ENCODE peak calls at places on chromosomes 5 and 9, in four cellular contexts. G is endothelial cell of umbilical vein, B is transverse colon, K is GM12878. X is an unnamed sample. For H3K4me1, the result is how much of the 10 kb centered on the place peaks cover.

GRCh38 chr5:17378346-17378984 is 119.6 kb upstream of the TAF11L2 start:
- DNase-seq in G (no peak), B (no peak), K (no peak), X (no peak)

GRCh38 chr5:50667079-50667652 is 729 bp downstream of the PARP8 start:
- DNase-seq in G (peak), B (peak), K (no peak), X (peak)

GRCh38 chr9:97299809-97300414 is 7.5 kb upstream of the CCDC180 start:
- DNase-seq in G (no peak), B (no peak), K (peak), X (no peak)

GRCh38 chr5:69502375-69503143 is 10.0 kb downstream of the OCLN start:
- DNase-seq in G (peak), B (no peak), K (no peak), X (no peak)

GRCh38 chr9:96818535-96818934 is 35.8 kb downstream of the ZNF782 start:
- DNase-seq in G (peak), B (no peak), K (no peak), X (no peak)

GRCh38 chr9:76415154-76415553 is 20.9 kb upstream of the RFK start:
- DNase-seq in G (no peak), B (no peak), K (no peak), X (no peak)

GRCh38 chr5:179608131-179608581 is 15.3 kb downstream of the HNRNPH1 start:
- DNase-seq in G (no peak), B (no peak), K (no peak), X (peak)

GRCh38 chr5:14574891-14575496 is 6.6 kb upstream of the OTULINL start:
- DNase-seq in G (no peak), B (peak), K (no peak), X (peak)

GRCh38 chr5:123449424-123449823 is 26.2 kb upstream of the CEP120 start:
- DNase-seq in G (no peak), B (no peak), K (no peak), X (no peak)

GRCh38 chr5:67272453-67273130 is 76.0 kb upstream of the CD180 start:
- DNase-seq in G (no peak), B (no peak), K (no peak), X (no peak)

GRCh38 chr9:14423816-14424261 is 109.9 kb upstream of the NFIB start:
- DNase-seq in G (peak), B (no peak), K (no peak), X (no peak)

GRCh38 chr5:93705896-93706295 is 35.5 kb downstream of the POU5F2 start:
- DNase-seq in G (no peak), B (no peak), K (no peak), X (no peak)

GRCh38 chr9:19934301-19934868 is 145.5 kb upstream of the SLC24A2 start:
- DNase-seq in G (peak), B (peak), K (no peak), X (no peak)

GRCh38 chr5:74296685-74297084 is 343.8 kb downstream of the ENC1 start:
- DNase-seq in G (peak), B (no peak), K (peak), X (no peak)

GRCh38 chr5:76473676-76474075 is 70.6 kb downstream of the IQGAP2 start:
- DNase-seq in G (no peak), B (no peak), K (no peak), X (no peak)

GRCh38 chr9:92289708-92290390 is 3.6 kb downstream of the IARS1 start:
- DNase-seq in G (no peak), B (no peak), K (no peak), X (no peak)

GRCh38 chr5:82794876-82795275 is 282.3 kb downstream of the TMEM167A start:
- DNase-seq in G (no peak), B (no peak), K (no peak), X (no peak)

GRCh38 chr5:166624573-166624972 is 1666.9 kb upstream of the WWC1 start:
- DNase-seq in G (no peak), B (no peak), K (no peak), X (no peak)

GRCh38 chr5:31220968-31221367 is 27.5 kb downstream of the CDH6 start:
- DNase-seq in G (no peak), B (no peak), K (no peak), X (no peak)

GRCh38 chr9:13267743-13268142 is 11.7 kb downstream of the MPDZ start:
- DNase-seq in G (peak), B (no peak), K (no peak), X (no peak)

GRCh38 chr9:35673132-35673997 is at the start of gene CA9:
- DNase-seq in G (no peak), B (peak), K (no peak), X (peak)

GRCh38 chr5:24644757-24645156 is at the start of gene CDH10:
- DNase-seq in G (no peak), B (no peak), K (no peak), X (no peak)

GRCh38 chr9:37428345-37428744 is 5.8 kb downstream of the GRHPR start:
- DNase-seq in G (no peak), B (no peak), K (no peak), X (peak)

GRCh38 chr5:126846344-126846743 is 69.4 kb downstream of the LMNB1 start:
- DNase-seq in G (peak), B (no peak), K (no peak), X (no peak)

GRCh38 chr9:2857564-2858198 is 13.8 kb upstream of the PUM3 start:
- DNase-seq in G (peak), B (peak), K (peak), X (peak)

GRCh38 chr9:128027166-128027539 is 40.0 kb downstream of the NAIF1 start:
- DNase-seq in G (peak), B (peak), K (no peak), X (no peak)

GRCh38 chr9:136693490-136694162 is 6.4 kb upstream of the AGPAT2 start:
- DNase-seq in G (peak), B (peak), K (no peak), X (no peak)

GRCh38 chr5:14595189-14595588 is 13.6 kb downstream of the OTULINL start:
- DNase-seq in G (no peak), B (no peak), K (peak), X (no peak)

GRCh38 chr9:123415593-123415930 is 59.6 kb downstream of the CRB2 start:
- DNase-seq in G (no peak), B (no peak), K (no peak), X (no peak)

GRCh38 chr5:131682824-131683223 is 47.8 kb upstream of the RAPGEF6 start:
- DNase-seq in G (no peak), B (no peak), K (no peak), X (no peak)

GRCh38 chr5:110439280-110439679 is 287.2 kb downstream of the TMEM232 start:
- DNase-seq in G (no peak), B (no peak), K (no peak), X (no peak)

GRCh38 chr9:115035872-115036612 is 81.9 kb downstream of the TNC start:
- DNase-seq in G (no peak), B (no peak), K (peak), X (no peak)

GRCh38 chr5:58076473-58077257 is 383.2 kb downstream of the PLK2 start:
- DNase-seq in G (peak), B (no peak), K (no peak), X (no peak)

GRCh38 chr5:151483176-151483575 is 35.8 kb downstream of the SLC36A1 start:
- DNase-seq in G (no peak), B (no peak), K (no peak), X (no peak)

DNA sequence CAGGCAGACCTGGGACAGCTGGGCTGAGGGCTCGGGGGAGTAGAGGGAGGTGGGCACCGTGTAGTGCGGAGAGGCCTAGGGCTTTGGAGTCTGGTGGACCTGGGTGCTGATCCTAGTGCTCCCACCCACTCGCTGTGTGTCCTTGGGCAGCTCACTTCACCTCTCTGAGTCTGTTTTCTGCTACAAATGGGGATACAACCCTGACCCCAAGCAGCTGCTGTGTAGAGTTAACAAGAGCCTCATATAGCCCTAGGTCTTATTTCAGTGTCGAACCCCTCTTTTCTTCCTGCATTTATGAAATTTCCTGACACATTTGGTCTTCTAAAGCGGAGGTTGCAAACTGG is 16.4 kb downstream of the ERGIC1 start:
- DNase-seq in G (no peak), B (no peak), K (no peak), X (no peak)
- TF ChIP-seq POLR2AphosphoS5 in G (no peak), B (no peak), K (no peak), X (no peak)

GRCh38 chr9:119802621-119803020 is 433.4 kb upstream of the BRINP1 start:
- DNase-seq in G (no peak), B (peak), K (no peak), X (peak)
- H3K27ac ChIP-seq in G (no peak), B (no peak), K (no peak), X (peak)

GRCh38 chr5:1153428-1153827 is 41.6 kb upstream of the SLC12A7 start:
- DNase-seq in G (no peak), B (no peak), K (no peak), X (no peak)
- H3K4me1 ChIP-seq in G (under half), B (under half), K (under half), X (under half)

DNA sequence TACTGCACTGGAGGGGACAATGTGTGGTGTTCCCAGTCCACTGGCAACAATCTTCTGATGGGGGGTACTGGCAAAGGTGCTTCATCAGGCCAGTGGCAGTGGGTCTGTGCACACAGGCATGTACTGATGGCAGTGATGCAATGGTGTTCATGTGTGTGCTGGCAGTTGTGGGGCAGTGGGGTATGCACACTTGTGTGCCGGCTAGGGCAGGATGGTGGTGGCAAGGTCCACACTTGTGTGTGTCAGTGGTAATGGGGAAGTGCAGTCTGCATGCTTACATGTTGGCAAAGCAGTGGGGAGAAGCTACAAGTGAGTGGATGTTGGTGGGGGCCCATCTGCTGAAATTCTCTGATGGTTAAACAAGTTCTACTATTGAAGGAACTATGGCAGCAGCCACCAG is 504.6 kb upstream of the ZNF462 start:
- DNase-seq in G (no peak), B (no peak), K (no peak), X (no peak)
- TF ChIP-seq POLR2AphosphoS5 in G (no peak), B (no peak), K (no peak), X (no peak)

GRCh38 chr5:96772542-96772941 is 35.2 kb downstream of the ERAP1 start:
- DNase-seq in G (no peak), B (no peak), K (no peak), X (no peak)

GRCh38 chr5:96775689-96776088 is 32.1 kb downstream of the ERAP1 start:
- DNase-seq in G (no peak), B (no peak), K (no peak), X (no peak)

GRCh38 chr5:96776606-96777005 is 31.1 kb downstream of the ERAP1 start:
- DNase-seq in G (peak), B (no peak), K (no peak), X (no peak)

GRCh38 chr5:96778409-96778808 is 29.3 kb downstream of the ERAP1 start:
- DNase-seq in G (no peak), B (no peak), K (no peak), X (peak)

GRCh38 chr5:96775050-96775449 is 32.7 kb downstream of the ERAP1 start:
- DNase-seq in G (no peak), B (no peak), K (no peak), X (no peak)
- H3K27ac ChIP-seq in G (no peak), B (no peak), K (no peak), X (peak)

GRCh38 chr9:125803526-125803925 is 56.4 kb downstream of the PBX3 start:
- DNase-seq in G (no peak), B (no peak), K (no peak), X (no peak)
- H3K4me1 ChIP-seq in G (under half), B (under half), K (under half), X (under half)

GRCh38 chr9:34592895-34593601 is 3.5 kb upstream of the CNTFR start:
- DNase-seq in G (no peak), B (peak), K (no peak), X (peak)
- TF ChIP-seq POLR2AphosphoS5 in G (no peak), B (no peak), K (no peak), X (no peak)